ENCODE peak calls at places on chromosome 12, in four cellular contexts. One of them, this sample, is unnamed.

GRCh38 chr12:79689477-79690155 is 1.1 kb downstream of the PAWR start:
- DNase-seq in tibial nerve: peak
- DNase-seq in sigmoid colon: no peak
- DNase-seq in A549: peak
- DNase-seq in this sample: peak

GRCh38 chr12:11785722-11786121 is 136.2 kb downstream of the ETV6 start:
- DNase-seq in sigmoid colon: no peak
- DNase-seq in A549: no peak
- DNase-seq in tibial nerve: no peak
- DNase-seq in this sample: no peak

GRCh38 chr12:30902001-30902400 is 24.5 kb upstream of the TSPAN11 start:
- DNase-seq in sigmoid colon: no peak
- DNase-seq in A549: no peak
- DNase-seq in tibial nerve: no peak
- DNase-seq in this sample: no peak

GRCh38 chr12:111410229-111411186 is 4.8 kb downstream of the SH2B3 start:
- DNase-seq in sigmoid colon: no peak
- DNase-seq in A549: no peak
- DNase-seq in tibial nerve: no peak
- DNase-seq in this sample: no peak

GRCh38 chr12:6367065-6367968 is 8.0 kb downstream of the SCNN1A start:
- DNase-seq in tibial nerve: no peak
- DNase-seq in A549: peak
- DNase-seq in sigmoid colon: no peak
- DNase-seq in this sample: no peak

GRCh38 chr12:20460956-20461355 is 92.6 kb downstream of the PDE3A start:
- DNase-seq in sigmoid colon: no peak
- DNase-seq in tibial nerve: no peak
- DNase-seq in A549: no peak
- DNase-seq in this sample: no peak

GRCh38 chr12:132222096-132222807 is 78.0 kb downstream of the NOC4L start:
- DNase-seq in tibial nerve: no peak
- DNase-seq in sigmoid colon: no peak
- DNase-seq in A549: peak
- DNase-seq in this sample: no peak

GRCh38 chr12:101042211-101042610 is 167.8 kb downstream of the SLC5A8 start:
- DNase-seq in A549: no peak
- DNase-seq in sigmoid colon: no peak
- DNase-seq in tibial nerve: no peak
- DNase-seq in this sample: no peak

GRCh38 chr12:113161415-113162016 is 12.0 kb downstream of the CFAP73 start:
- DNase-seq in A549: peak
- DNase-seq in tibial nerve: no peak
- DNase-seq in sigmoid colon: no peak
- DNase-seq in this sample: no peak

GRCh38 chr12:78835493-78835892 is 29.1 kb upstream of the SYT1 start:
- DNase-seq in tibial nerve: no peak
- DNase-seq in sigmoid colon: no peak
- DNase-seq in A549: no peak
- DNase-seq in this sample: no peak

GRCh38 chr12:39406257-39406656 is 36.7 kb downstream of the KIF21A start:
- DNase-seq in A549: no peak
- DNase-seq in tibial nerve: no peak
- DNase-seq in sigmoid colon: no peak
- DNase-seq in this sample: no peak

GRCh38 chr12:6532927-6533652 is 1.2 kb upstream of the GAPDH start:
- DNase-seq in sigmoid colon: peak
- DNase-seq in A549: peak
- DNase-seq in tibial nerve: peak
- DNase-seq in this sample: peak

GRCh38 chr12:106114084-106115068 is 24.4 kb downstream of the NUAK1 start:
- DNase-seq in tibial nerve: peak
- DNase-seq in sigmoid colon: peak
- DNase-seq in A549: peak
- DNase-seq in this sample: no peak

GRCh38 chr12:102462803-102463499 is 17.4 kb downstream of the IGF1 start:
- DNase-seq in A549: no peak
- DNase-seq in sigmoid colon: no peak
- DNase-seq in tibial nerve: no peak
- DNase-seq in this sample: no peak

GRCh38 chr12:7433276-7433822 is 10.6 kb downstream of the CD163L1 start:
- DNase-seq in tibial nerve: no peak
- DNase-seq in A549: peak
- DNase-seq in sigmoid colon: no peak
- DNase-seq in this sample: no peak

GRCh38 chr12:122126342-122126635 is 47.7 kb downstream of the IL31 start:
- DNase-seq in tibial nerve: no peak
- DNase-seq in sigmoid colon: no peak
- DNase-seq in A549: no peak
- DNase-seq in this sample: no peak

GRCh38 chr12:49342914-49343731 is 3.6 kb upstream of the DNAJC22 start:
- DNase-seq in tibial nerve: no peak
- DNase-seq in sigmoid colon: peak
- DNase-seq in A549: peak
- DNase-seq in this sample: no peak

GRCh38 chr12:58833844-58834243 is 86.5 kb downstream of the LRIG3 start:
- DNase-seq in tibial nerve: no peak
- DNase-seq in A549: no peak
- DNase-seq in sigmoid colon: no peak
- DNase-seq in this sample: no peak

GRCh38 chr12:11059041-11059440 is 3.1 kb downstream of the TAS2R46 start:
- DNase-seq in tibial nerve: no peak
- DNase-seq in sigmoid colon: no peak
- DNase-seq in A549: no peak
- DNase-seq in this sample: no peak

GRCh38 chr12:60169904-60170303 is 574.1 kb downstream of the SLC16A7 start:
- DNase-seq in tibial nerve: no peak
- DNase-seq in A549: no peak
- DNase-seq in sigmoid colon: no peak
- DNase-seq in this sample: no peak

GRCh38 chr12:527729-528128 is 68.0 kb downstream of the B4GALNT3 start:
- DNase-seq in sigmoid colon: no peak
- DNase-seq in A549: no peak
- DNase-seq in tibial nerve: no peak
- DNase-seq in this sample: no peak

GRCh38 chr12:25615119-25615518 is 62.0 kb upstream of the LMNTD1 start:
- DNase-seq in tibial nerve: no peak
- DNase-seq in sigmoid colon: no peak
- DNase-seq in A549: peak
- DNase-seq in this sample: no peak

GRCh38 chr12:57626111-57626928 is 6.7 kb downstream of the B4GALNT1 start:
- DNase-seq in sigmoid colon: peak
- DNase-seq in A549: no peak
- DNase-seq in tibial nerve: no peak
- DNase-seq in this sample: no peak

GRCh38 chr12:42744539-42745156 is 155.1 kb upstream of the PRICKLE1 start:
- DNase-seq in tibial nerve: no peak
- DNase-seq in sigmoid colon: no peak
- DNase-seq in A549: peak
- DNase-seq in this sample: no peak

GRCh38 chr12:126055521-126055920 is 990.3 kb downstream of the AACS start:
- DNase-seq in A549: no peak
- DNase-seq in sigmoid colon: no peak
- DNase-seq in tibial nerve: no peak
- DNase-seq in this sample: no peak

GRCh38 chr12:14256139-14256538 is 109.3 kb upstream of the ATF7IP start:
- DNase-seq in A549: no peak
- DNase-seq in tibial nerve: no peak
- DNase-seq in sigmoid colon: no peak
- DNase-seq in this sample: no peak

GRCh38 chr12:132375747-132376463 is 46.5 kb upstream of the GALNT9 start:
- DNase-seq in sigmoid colon: peak
- DNase-seq in tibial nerve: no peak
- DNase-seq in A549: no peak
- DNase-seq in this sample: no peak

GRCh38 chr12:4272014-4272975 is 1.3 kb upstream of the CCND2 start:
- DNase-seq in sigmoid colon: peak
- DNase-seq in tibial nerve: peak
- DNase-seq in A549: no peak
- DNase-seq in this sample: peak

GRCh38 chr12:33438025-33438772 is 1.4 kb downstream of the SYT10 start:
- DNase-seq in sigmoid colon: no peak
- DNase-seq in A549: no peak
- DNase-seq in tibial nerve: no peak
- DNase-seq in this sample: no peak

GRCh38 chr12:122139266-122139665 is 34.8 kb downstream of the IL31 start:
- DNase-seq in A549: no peak
- DNase-seq in sigmoid colon: no peak
- DNase-seq in tibial nerve: no peak
- DNase-seq in this sample: no peak

GRCh38 chr12:127556487-127556886 is 710.5 kb upstream of the TMEM132C start:
- DNase-seq in sigmoid colon: no peak
- DNase-seq in tibial nerve: no peak
- DNase-seq in A549: no peak
- DNase-seq in this sample: no peak

GRCh38 chr12:50734409-50735263 is 29.3 kb upstream of the ATF1 start:
- DNase-seq in A549: peak
- DNase-seq in tibial nerve: peak
- DNase-seq in sigmoid colon: no peak
- DNase-seq in this sample: no peak

GRCh38 chr12:58296818-58297217 is 355.5 kb downstream of the ATP23 start:
- DNase-seq in A549: no peak
- DNase-seq in sigmoid colon: no peak
- DNase-seq in tibial nerve: no peak
- DNase-seq in this sample: no peak

DNA sequence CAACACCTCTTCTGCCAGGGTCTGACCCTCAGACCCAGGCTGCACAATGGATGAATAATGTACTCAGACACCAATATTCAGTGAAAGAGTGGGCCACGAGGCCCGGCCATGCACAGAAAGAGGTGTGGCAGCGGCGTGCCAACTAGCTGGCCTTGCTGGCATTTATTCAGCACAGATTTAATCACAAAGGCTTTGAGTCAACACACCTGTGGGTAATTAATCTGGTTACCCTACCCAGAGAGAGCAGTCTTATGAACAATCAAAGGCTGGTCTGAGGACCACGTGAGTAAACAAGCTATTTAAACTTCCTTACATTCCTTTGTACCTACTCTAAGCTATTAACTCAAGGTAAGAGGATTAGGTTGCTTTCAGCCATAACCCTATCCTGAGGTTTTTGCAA is 324.8 kb downstream of the C12orf50 start:
- DNase-seq in sigmoid colon: no peak
- DNase-seq in tibial nerve: no peak
- DNase-seq in A549: no peak
- DNase-seq in this sample: no peak
- TF ChIP-seq EP300 in sigmoid colon: no peak
- TF ChIP-seq EP300 in tibial nerve: no peak
- TF ChIP-seq EP300 in A549: no peak
- TF ChIP-seq EP300 in this sample: no peak

DNA sequence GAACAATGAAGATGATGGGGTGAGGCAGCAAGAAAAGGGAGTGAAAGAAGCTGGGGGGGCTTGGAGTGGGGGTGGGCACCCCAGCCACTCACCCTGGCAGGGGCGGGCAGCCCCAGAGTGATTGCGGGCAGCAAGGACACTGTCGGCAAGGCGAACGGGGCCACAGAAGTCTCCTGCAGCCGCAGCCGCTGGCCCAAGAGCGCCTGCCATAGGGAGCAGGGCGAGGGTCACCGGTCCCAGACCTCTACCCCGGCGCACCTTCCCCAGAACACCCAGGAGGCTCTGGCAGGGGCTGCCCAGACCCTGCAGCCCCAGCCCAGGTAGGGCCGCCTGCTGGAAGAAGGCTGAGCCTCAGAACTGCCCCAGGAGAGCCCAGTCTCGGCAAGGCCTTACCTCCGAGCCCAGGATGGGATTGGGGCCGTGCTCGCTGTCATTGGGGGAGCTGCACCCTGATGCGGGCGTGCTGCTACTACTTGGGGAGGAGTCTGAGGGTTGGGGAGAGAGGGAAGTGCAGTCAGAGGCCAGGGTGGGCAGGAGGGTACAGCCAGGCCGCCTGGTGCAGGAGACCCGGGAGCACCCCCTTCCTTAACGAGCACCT is 22.9 kb downstream of the SLC48A1 start:
- DNase-seq in A549: no peak
- DNase-seq in tibial nerve: no peak
- DNase-seq in sigmoid colon: no peak
- DNase-seq in this sample: no peak
- TF ChIP-seq POLR2A in A549: no peak
- TF ChIP-seq POLR2A in tibial nerve: no peak
- TF ChIP-seq POLR2A in sigmoid colon: no peak
- TF ChIP-seq POLR2A in this sample: no peak

GRCh38 chr12:104219361-104219892 is 3.8 kb downstream of the TXNRD1 start:
- DNase-seq in A549: peak
- DNase-seq in sigmoid colon: no peak
- DNase-seq in tibial nerve: peak
- DNase-seq in this sample: no peak
- TF ChIP-seq EP300 in A549: peak
- TF ChIP-seq EP300 in sigmoid colon: peak
- TF ChIP-seq EP300 in tibial nerve: no peak
- TF ChIP-seq EP300 in this sample: peak

GRCh38 chr12:29497588-29497987 is at the start of gene OVCH1:
- DNase-seq in tibial nerve: no peak
- DNase-seq in sigmoid colon: no peak
- DNase-seq in A549: no peak
- DNase-seq in this sample: no peak
- TF ChIP-seq POLR2A in tibial nerve: no peak
- TF ChIP-seq POLR2A in sigmoid colon: no peak
- TF ChIP-seq POLR2A in A549: no peak
- TF ChIP-seq POLR2A in this sample: no peak

DNA sequence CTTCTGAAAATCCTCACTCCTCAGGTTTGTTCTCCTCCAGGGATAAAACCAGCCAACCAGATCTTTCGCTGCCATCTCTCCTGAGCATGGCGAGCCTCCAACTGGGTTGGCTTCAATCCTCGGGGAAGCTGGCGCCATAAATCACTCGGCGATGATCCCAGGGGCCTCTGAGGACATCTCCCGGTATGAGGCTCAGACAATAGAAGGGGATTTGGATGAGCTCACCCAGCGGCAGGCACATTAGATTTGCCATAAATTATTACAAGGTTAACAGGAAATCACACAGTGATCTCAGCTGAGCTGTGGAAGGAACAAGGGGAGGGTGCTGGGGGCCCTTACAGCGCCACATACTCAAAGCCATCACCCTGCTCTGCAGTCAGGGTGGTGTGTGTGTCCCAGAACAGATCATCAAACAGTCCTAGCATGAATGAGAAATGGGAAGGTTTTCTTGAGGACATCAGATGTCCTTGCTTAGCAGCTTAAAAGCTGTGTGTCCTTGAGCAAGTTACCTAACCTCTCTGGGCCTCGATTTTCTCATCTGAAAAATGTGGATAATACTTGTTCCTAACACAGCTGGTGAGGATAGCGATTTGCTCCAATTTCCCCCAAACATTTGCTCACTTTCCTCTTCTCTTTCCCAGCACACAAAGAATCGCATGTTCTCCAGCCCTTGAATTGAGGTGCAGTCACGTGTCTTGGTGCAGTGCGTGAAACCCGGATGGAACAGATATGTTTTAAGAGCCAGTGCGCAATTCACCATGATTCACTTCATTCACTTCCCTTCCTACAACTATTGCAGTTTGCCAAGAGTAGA is 142.8 kb downstream of the SCARB1 start:
- DNase-seq in tibial nerve: no peak
- DNase-seq in A549: peak
- DNase-seq in sigmoid colon: peak
- DNase-seq in this sample: peak
- TF ChIP-seq EP300 in tibial nerve: no peak
- TF ChIP-seq EP300 in A549: no peak
- TF ChIP-seq EP300 in sigmoid colon: peak
- TF ChIP-seq EP300 in this sample: peak